ENCODE peak calls at places on chromosome 17, in eight cellular contexts. O, Z, P, S, N, X, F and I are unnamed samples.

GRCh38 chr17:50359005-50359699 is 13.2 kb downstream of the XYLT2 start:
- DNase-seq in N (no peak), F (no peak), X (no peak), S (no peak), Z (no peak), O (no peak), P (no peak), I (peak; percentile 48)

GRCh38 chr17:57806083-57806830 is 43.6 kb downstream of the MRPS23 start:
- DNase-seq in N (no peak), P (no peak), S (no peak), X (no peak), Z (no peak), O (no peak), F (no peak), I (peak; percentile 26)

GRCh38 chr17:43351686-43352085 is 47.1 kb upstream of the ARL4D start:
- DNase-seq in P (no peak), X (no peak), O (no peak), F (no peak), N (no peak), Z (peak; percentile 30), S (no peak), I (no peak)

GRCh38 chr17:9217151-9218067 is 196.1 kb downstream of the NTN1 start:
- DNase-seq in P (no peak), Z (peak; percentile 1), F (peak; percentile 84), S (no peak), O (no peak), N (peak; percentile 70), X (no peak), I (peak; percentile 54)

GRCh38 chr17:76678330-76678729 is 32.4 kb downstream of the MXRA7 start:
- DNase-seq in N (no peak), F (no peak), P (no peak), O (peak; percentile 24), Z (no peak), S (no peak), X (no peak), I (no peak)

GRCh38 chr17:31581491-31581890 is 190.0 kb downstream of the RAB11FIP4 start:
- DNase-seq in S (peak; percentile 22), Z (no peak), F (no peak), X (no peak), P (no peak), N (no peak), O (no peak), I (no peak)

GRCh38 chr17:43536236-43537088 is 9.7 kb downstream of the ETV4 start:
- DNase-seq in N (peak; percentile 76), P (no peak), S (peak; percentile 52), Z (no peak), F (peak; percentile 84), O (no peak), X (no peak), I (no peak)

GRCh38 chr17:7988750-7989178 is 13.7 kb upstream of the GUCY2D start:
- DNase-seq in O (peak; percentile 69), S (peak; percentile 89), Z (peak; percentile 78), F (peak; percentile 77), N (peak; percentile 90), X (peak; percentile 81), P (no peak), I (no peak)

GRCh38 chr17:83137523-83137922 is 58.1 kb downstream of the METRNL start:
- DNase-seq in F (no peak), N (no peak), O (no peak), Z (no peak), S (no peak), X (no peak), P (no peak), I (peak; percentile 31)

GRCh38 chr17:49216953-49217650 is 6.6 kb downstream of the ABI3 start:
- DNase-seq in F (no peak), X (no peak), N (no peak), O (no peak), S (no peak), Z (no peak), P (no peak), I (no peak)

GRCh38 chr17:55746466-55746865 is 4.4 kb upstream of the PCTP start:
- DNase-seq in X (no peak), N (no peak), F (no peak), Z (no peak), O (no peak), P (no peak), S (no peak), I (no peak)

GRCh38 chr17:70968302-70968701 is 799.0 kb downstream of the KCNJ2 start:
- DNase-seq in O (no peak), N (no peak), Z (no peak), P (no peak), X (no peak), F (no peak), S (no peak), I (no peak)

GRCh38 chr17:36901506-36901905 is 35.8 kb upstream of the LHX1 start:
- DNase-seq in X (no peak), O (no peak), Z (no peak), P (no peak), N (no peak), F (peak; percentile 33), S (no peak), I (peak; percentile 91)

GRCh38 chr17:8226536-8227237 is 16.3 kb upstream of the AURKB start:
- DNase-seq in S (peak; percentile 13), Z (peak; percentile 85), N (peak; percentile 94), X (peak; percentile 83), P (peak; percentile 41), F (peak; percentile 74), O (peak; percentile 17), I (peak; percentile 97)